ENCODE peak calls at places on chromosome 14, in six cellular contexts. One of them, this sample, is unnamed.

GRCh38 chr14:93857500-93857899 is 69.2 kb upstream of the PRIMA1 start:
- DNase-seq in CD8-positive, alpha-beta T cell: no peak
- DNase-seq in fibroblast of mammary gland: no peak
- DNase-seq in fibroblast of the aortic adventitia: no peak
- DNase-seq in fibroblast of lung: no peak
- DNase-seq in cardiac fibroblast: no peak
- DNase-seq in this sample: no peak

GRCh38 chr14:105041841-105042765 is 21.2 kb upstream of the CDCA4 start:
- DNase-seq in CD8-positive, alpha-beta T cell: no peak
- DNase-seq in fibroblast of the aortic adventitia: peak; percentile 32
- DNase-seq in cardiac fibroblast: no peak
- DNase-seq in fibroblast of lung: no peak
- DNase-seq in fibroblast of mammary gland: no peak
- DNase-seq in this sample: no peak

GRCh38 chr14:52124791-52125661 is 56.2 kb upstream of the NID2 start:
- DNase-seq in fibroblast of lung: peak; percentile 92
- DNase-seq in fibroblast of mammary gland: peak; percentile 93
- DNase-seq in cardiac fibroblast: peak; percentile 93
- DNase-seq in CD8-positive, alpha-beta T cell: no peak
- DNase-seq in fibroblast of the aortic adventitia: peak; percentile 84
- DNase-seq in this sample: peak; percentile 89

GRCh38 chr14:70189678-70190077 is 927 bp upstream of the SLC8A3 start:
- DNase-seq in fibroblast of lung: no peak
- DNase-seq in cardiac fibroblast: no peak
- DNase-seq in fibroblast of mammary gland: no peak
- DNase-seq in fibroblast of the aortic adventitia: no peak
- DNase-seq in CD8-positive, alpha-beta T cell: no peak
- DNase-seq in this sample: no peak

GRCh38 chr14:55122441-55122986 is 6.5 kb upstream of the LGALS3 start:
- DNase-seq in cardiac fibroblast: peak; percentile 83
- DNase-seq in fibroblast of mammary gland: peak; percentile 46
- DNase-seq in CD8-positive, alpha-beta T cell: no peak
- DNase-seq in fibroblast of the aortic adventitia: peak; percentile 80
- DNase-seq in fibroblast of lung: peak; percentile 63
- DNase-seq in this sample: peak; percentile 57

GRCh38 chr14:102554835-102555819 is 37.3 kb upstream of the RCOR1 start:
- DNase-seq in fibroblast of mammary gland: no peak
- DNase-seq in cardiac fibroblast: peak; percentile 55
- DNase-seq in CD8-positive, alpha-beta T cell: peak; percentile 74
- DNase-seq in fibroblast of the aortic adventitia: no peak
- DNase-seq in fibroblast of lung: peak; percentile 27
- DNase-seq in this sample: peak; percentile 57

GRCh38 chr14:24367506-24368214 is at the start of gene NFATC4:
- DNase-seq in cardiac fibroblast: peak; percentile 99
- DNase-seq in CD8-positive, alpha-beta T cell: no peak
- DNase-seq in fibroblast of lung: peak; percentile 99
- DNase-seq in fibroblast of mammary gland: peak; percentile 96
- DNase-seq in fibroblast of the aortic adventitia: peak; percentile 99
- DNase-seq in this sample: peak; percentile 95

GRCh38 chr14:104023325-104024055 is 62.0 kb upstream of the ASPG start:
- DNase-seq in CD8-positive, alpha-beta T cell: no peak
- DNase-seq in cardiac fibroblast: no peak
- DNase-seq in fibroblast of mammary gland: peak; percentile 32
- DNase-seq in fibroblast of the aortic adventitia: no peak
- DNase-seq in fibroblast of lung: no peak
- DNase-seq in this sample: no peak

GRCh38 chr14:102699416-102700110 is 77.7 kb upstream of the TRAF3 start:
- DNase-seq in cardiac fibroblast: peak; percentile 17
- DNase-seq in CD8-positive, alpha-beta T cell: no peak
- DNase-seq in fibroblast of lung: no peak
- DNase-seq in fibroblast of the aortic adventitia: peak; percentile 21
- DNase-seq in fibroblast of mammary gland: peak; percentile 40
- DNase-seq in this sample: no peak

GRCh38 chr14:96949594-96949993 is 152.4 kb downstream of the VRK1 start:
- DNase-seq in CD8-positive, alpha-beta T cell: peak; percentile 39
- DNase-seq in fibroblast of the aortic adventitia: no peak
- DNase-seq in cardiac fibroblast: no peak
- DNase-seq in fibroblast of lung: no peak
- DNase-seq in fibroblast of mammary gland: no peak
- DNase-seq in this sample: no peak

GRCh38 chr14:96944297-96944696 is 147.1 kb downstream of the VRK1 start:
- DNase-seq in fibroblast of mammary gland: no peak
- DNase-seq in CD8-positive, alpha-beta T cell: no peak
- DNase-seq in cardiac fibroblast: no peak
- DNase-seq in fibroblast of lung: no peak
- DNase-seq in fibroblast of the aortic adventitia: no peak
- DNase-seq in this sample: no peak

GRCh38 chr14:96940009-96940408 is 142.8 kb downstream of the VRK1 start:
- DNase-seq in fibroblast of mammary gland: no peak
- DNase-seq in fibroblast of lung: no peak
- DNase-seq in CD8-positive, alpha-beta T cell: no peak
- DNase-seq in cardiac fibroblast: no peak
- DNase-seq in fibroblast of the aortic adventitia: no peak
- DNase-seq in this sample: no peak

GRCh38 chr14:96945721-96946120 is 148.5 kb downstream of the VRK1 start:
- DNase-seq in fibroblast of lung: no peak
- DNase-seq in CD8-positive, alpha-beta T cell: no peak
- DNase-seq in cardiac fibroblast: no peak
- DNase-seq in fibroblast of mammary gland: no peak
- DNase-seq in fibroblast of the aortic adventitia: no peak
- DNase-seq in this sample: no peak
- TF ChIP-seq CTCF in fibroblast of lung: no peak
- TF ChIP-seq CTCF in CD8-positive, alpha-beta T cell: no peak
- TF ChIP-seq CTCF in cardiac fibroblast: no peak
- TF ChIP-seq CTCF in fibroblast of mammary gland: no peak
- TF ChIP-seq CTCF in fibroblast of the aortic adventitia: no peak
- TF ChIP-seq CTCF in this sample: no peak

GRCh38 chr14:64915025-64915424 is 770 bp downstream of the CHURC1 start:
- DNase-seq in fibroblast of mammary gland: no peak
- DNase-seq in cardiac fibroblast: no peak
- DNase-seq in fibroblast of the aortic adventitia: no peak
- DNase-seq in CD8-positive, alpha-beta T cell: no peak
- DNase-seq in fibroblast of lung: no peak
- DNase-seq in this sample: no peak

GRCh38 chr14:64918216-64918615 is 4.0 kb downstream of the CHURC1 start:
- DNase-seq in fibroblast of the aortic adventitia: peak; percentile 30
- DNase-seq in CD8-positive, alpha-beta T cell: no peak
- DNase-seq in fibroblast of lung: no peak
- DNase-seq in fibroblast of mammary gland: no peak
- DNase-seq in cardiac fibroblast: no peak
- DNase-seq in this sample: no peak

GRCh38 chr14:64914237-64914971 is at the start of gene CHURC1:
- DNase-seq in fibroblast of lung: peak; percentile 98
- DNase-seq in fibroblast of the aortic adventitia: peak; percentile 99
- DNase-seq in fibroblast of mammary gland: peak; percentile 98
- DNase-seq in CD8-positive, alpha-beta T cell: peak; percentile 96
- DNase-seq in cardiac fibroblast: peak; percentile 99
- DNase-seq in this sample: peak; percentile 97

GRCh38 chr14:64919215-64919614 is 5.0 kb downstream of the CHURC1 start:
- DNase-seq in fibroblast of lung: no peak
- DNase-seq in fibroblast of the aortic adventitia: no peak
- DNase-seq in CD8-positive, alpha-beta T cell: no peak
- DNase-seq in fibroblast of mammary gland: no peak
- DNase-seq in cardiac fibroblast: no peak
- DNase-seq in this sample: no peak

GRCh38 chr14:64915797-64916196 is 1.5 kb downstream of the CHURC1 start:
- DNase-seq in fibroblast of lung: no peak
- DNase-seq in CD8-positive, alpha-beta T cell: no peak
- DNase-seq in cardiac fibroblast: no peak
- DNase-seq in fibroblast of the aortic adventitia: no peak
- DNase-seq in fibroblast of mammary gland: no peak
- DNase-seq in this sample: no peak
- H3K4me3 ChIP-seq in fibroblast of lung: peak overlapping the region; percentile 83
- H3K4me3 ChIP-seq in CD8-positive, alpha-beta T cell: peak overlapping the region; percentile 98
- H3K4me3 ChIP-seq in cardiac fibroblast: no peak overlapping the region
- H3K4me3 ChIP-seq in fibroblast of the aortic adventitia: no peak overlapping the region
- H3K4me3 ChIP-seq in fibroblast of mammary gland: no peak overlapping the region
- H3K4me3 ChIP-seq in this sample: no peak overlapping the region

GRCh38 chr14:106808458-106808857 is 1282.1 kb downstream of the TMEM121 start:
- DNase-seq in fibroblast of the aortic adventitia: no peak
- DNase-seq in CD8-positive, alpha-beta T cell: no peak
- DNase-seq in fibroblast of lung: no peak
- DNase-seq in fibroblast of mammary gland: no peak
- DNase-seq in cardiac fibroblast: no peak
- DNase-seq in this sample: no peak
- TF ChIP-seq CTCF in fibroblast of the aortic adventitia: no peak
- TF ChIP-seq CTCF in CD8-positive, alpha-beta T cell: no peak
- TF ChIP-seq CTCF in fibroblast of lung: no peak
- TF ChIP-seq CTCF in fibroblast of mammary gland: no peak
- TF ChIP-seq CTCF in cardiac fibroblast: no peak
- TF ChIP-seq CTCF in this sample: no peak

GRCh38 chr14:21535545-21536394 is 9.6 kb upstream of the SALL2 start:
- DNase-seq in fibroblast of the aortic adventitia: no peak
- DNase-seq in CD8-positive, alpha-beta T cell: no peak
- DNase-seq in fibroblast of mammary gland: no peak
- DNase-seq in cardiac fibroblast: no peak
- DNase-seq in fibroblast of lung: no peak
- DNase-seq in this sample: no peak
- H3K4me3 ChIP-seq in fibroblast of the aortic adventitia: no peak overlapping the region
- H3K4me3 ChIP-seq in CD8-positive, alpha-beta T cell: no peak overlapping the region
- H3K4me3 ChIP-seq in fibroblast of mammary gland: no peak overlapping the region
- H3K4me3 ChIP-seq in cardiac fibroblast: no peak overlapping the region
- H3K4me3 ChIP-seq in fibroblast of lung: no peak overlapping the region
- H3K4me3 ChIP-seq in this sample: no peak overlapping the region

GRCh38 chr14:50340945-50341344 is 28.8 kb downstream of the DMAC2L start:
- DNase-seq in fibroblast of lung: no peak
- DNase-seq in fibroblast of mammary gland: no peak
- DNase-seq in cardiac fibroblast: no peak
- DNase-seq in CD8-positive, alpha-beta T cell: no peak
- DNase-seq in fibroblast of the aortic adventitia: no peak
- DNase-seq in this sample: no peak
- TF ChIP-seq CTCF in fibroblast of lung: peak; percentile 5
- TF ChIP-seq CTCF in fibroblast of mammary gland: no peak
- TF ChIP-seq CTCF in cardiac fibroblast: peak; percentile 8
- TF ChIP-seq CTCF in CD8-positive, alpha-beta T cell: no peak
- TF ChIP-seq CTCF in fibroblast of the aortic adventitia: no peak
- TF ChIP-seq CTCF in this sample: no peak